ENCODE peak calls at places on chromosomes 13 and 19, in ten cellular contexts. M, C, Y, N, J, P, U, X, F and H are unnamed samples.

GRCh38 chr13:107808388-107808787 is 406.9 kb downstream of the LIG4 start:
- DNase-seq in U (no peak), N (no peak), X (no peak), Y (no peak), P (no peak), M (no peak), C (no peak), F (no peak), J (no peak), H (no peak)

GRCh38 chr19:6556480-6556879 is 25.7 kb downstream of the TNFSF9 start:
- DNase-seq in U (no peak), P (no peak), Y (no peak), X (no peak), M (no peak), F (no peak), N (no peak), C (no peak), J (no peak), H (peak)

GRCh38 chr13:67048084-67048792 is 181.9 kb downstream of the PCDH9 start:
- DNase-seq in X (no peak), U (no peak), J (no peak), N (no peak), P (no peak), Y (no peak), M (peak), F (peak), C (no peak), H (peak)

GRCh38 chr13:102141625-102142472 is 260.0 kb downstream of the FGF14 start:
- DNase-seq in Y (no peak), P (no peak), N (no peak), X (no peak), F (no peak), M (peak), C (no peak), U (no peak), J (no peak), H (no peak)

GRCh38 chr13:33723365-33723764 is 94.6 kb upstream of the RFC3 start:
- DNase-seq in Y (no peak), C (no peak), F (no peak), X (no peak), U (no peak), P (no peak), J (no peak), N (no peak), M (no peak), H (no peak)

GRCh38 chr13:97749174-97749573 is 204.3 kb upstream of the IPO5 start:
- DNase-seq in N (no peak), F (no peak), Y (no peak), X (no peak), C (no peak), M (no peak), J (no peak), U (no peak), P (no peak), H (peak)

GRCh38 chr13:108609353-108609752 is 20.1 kb upstream of the MYO16 start:
- DNase-seq in U (peak), P (peak), X (no peak), N (no peak), J (no peak), F (no peak), M (peak), C (no peak), Y (no peak), H (peak)

GRCh38 chr13:112341976-112342735 is 34.0 kb upstream of the SPACA7 start:
- DNase-seq in Y (no peak), U (no peak), P (no peak), X (no peak), M (no peak), J (no peak), C (no peak), N (no peak), F (no peak), H (no peak)

GRCh38 chr19:1264801-1265610 is 4.1 kb upstream of the CIRBP start:
- DNase-seq in F (no peak), M (peak), J (peak), Y (no peak), C (no peak), N (no peak), P (peak), X (no peak), U (no peak), H (peak)

GRCh38 chr19:14366529-14366928 is 14.7 kb upstream of the ADGRE5 start:
- DNase-seq in M (peak), N (no peak), Y (no peak), P (no peak), J (peak), C (peak), X (peak), F (peak), U (peak), H (peak)

GRCh38 chr19:22882797-22883196 is 50.7 kb downstream of the ZNF723 start:
- DNase-seq in J (no peak), N (no peak), C (peak), P (no peak), Y (peak), M (peak), U (peak), X (no peak), F (no peak), H (peak)

GRCh38 chr13:114111577-114111976 is 20.8 kb downstream of the RASA3 start:
- DNase-seq in F (no peak), X (no peak), C (no peak), M (peak), Y (no peak), U (no peak), N (no peak), P (no peak), J (no peak), H (no peak)

GRCh38 chr19:33295621-33296472 is 6.5 kb downstream of the CEBPA start:
- DNase-seq in P (no peak), Y (no peak), F (no peak), X (no peak), C (no peak), M (no peak), N (no peak), U (no peak), J (no peak), H (no peak)

GRCh38 chr13:95452376-95452775 is 100.1 kb upstream of the CLDN10 start:
- DNase-seq in N (no peak), Y (no peak), U (no peak), X (no peak), F (no peak), C (no peak), P (no peak), J (no peak), M (peak), H (no peak)

GRCh38 chr13:70723732-70724131 is 615.5 kb upstream of the KLHL1 start:
- DNase-seq in M (peak), U (peak), J (no peak), C (no peak), F (no peak), P (peak), X (no peak), Y (peak), N (no peak), H (no peak)

GRCh38 chr19:17424743-17425365 is 5.0 kb downstream of the MVB12A start:
- DNase-seq in M (peak), F (no peak), U (no peak), Y (peak), J (no peak), X (no peak), P (no peak), C (no peak), N (no peak), H (no peak)

GRCh38 chr13:102555914-102556553 is 40.8 kb upstream of the TPP2 start:
- DNase-seq in J (no peak), F (peak), U (peak), N (no peak), Y (no peak), C (peak), P (no peak), X (peak), M (peak), H (peak)

GRCh38 chr13:106916329-106916728 is 348.4 kb upstream of the ARGLU1 start:
- DNase-seq in X (no peak), U (no peak), Y (no peak), P (no peak), F (no peak), M (no peak), J (no peak), C (no peak), N (no peak), H (no peak)

GRCh38 chr19:35327642-35328041 is 1.3 kb upstream of the CD22 start:
- DNase-seq in F (no peak), X (no peak), N (no peak), Y (no peak), M (no peak), U (no peak), C (no peak), J (no peak), P (no peak), H (no peak)

GRCh38 chr19:782195-783043 is 14.8 kb upstream of the PTBP1 start:
- DNase-seq in U (no peak), M (peak), F (no peak), N (no peak), Y (no peak), C (no peak), X (no peak), J (no peak), P (no peak), H (no peak)

GRCh38 chr13:33633701-33634525 is 184.0 kb upstream of the RFC3 start:
- DNase-seq in P (no peak), N (peak), U (no peak), C (no peak), X (no peak), J (no peak), Y (no peak), M (peak), F (no peak), H (peak)

GRCh38 chr19:16919496-16919895 is 30.7 kb downstream of the F2RL3 start:
- DNase-seq in J (no peak), X (no peak), U (no peak), Y (no peak), M (no peak), F (no peak), P (no peak), N (no peak), C (no peak), H (no peak)

GRCh38 chr19:56097776-56098175 is 23.3 kb downstream of the ZNF787 start:
- DNase-seq in M (no peak), C (no peak), J (no peak), P (no peak), X (no peak), U (no peak), N (no peak), F (no peak), Y (no peak), H (no peak)

GRCh38 chr19:55685776-55686175 is 10.8 kb downstream of the EPN1 start:
- DNase-seq in N (no peak), F (no peak), M (no peak), P (no peak), Y (no peak), C (no peak), J (no peak), U (no peak), X (no peak), H (no peak)

GRCh38 chr13:22002893-22003292 is 332.0 kb downstream of the FGF9 start:
- DNase-seq in Y (no peak), X (no peak), C (no peak), P (no peak), J (no peak), F (no peak), N (no peak), M (no peak), U (no peak), H (no peak)

GRCh38 chr13:74102691-74103090 is 31.5 kb downstream of the KLF12 start:
- DNase-seq in P (no peak), C (no peak), M (no peak), J (no peak), U (no peak), Y (no peak), F (no peak), X (no peak), N (no peak), H (no peak)

GRCh38 chr19:57465680-57466381 is 8.9 kb upstream of the VN1R1 start:
- DNase-seq in N (no peak), M (no peak), F (no peak), U (peak), P (no peak), J (no peak), X (peak), Y (peak), C (peak), H (peak)

GRCh38 chr13:42532561-42533335 is 41.2 kb upstream of the TNFSF11 start:
- DNase-seq in P (no peak), F (no peak), C (no peak), U (no peak), Y (no peak), M (no peak), N (no peak), J (no peak), X (no peak), H (no peak)

GRCh38 chr19:413756-414420 is 4.9 kb upstream of the C2CD4C start:
- DNase-seq in U (no peak), F (no peak), C (no peak), P (no peak), Y (peak), M (no peak), X (no peak), J (peak), N (no peak), H (no peak)

GRCh38 chr19:35899547-35900214 is 659 bp downstream of the NFKBID start:
- DNase-seq in Y (peak), U (peak), C (peak), N (peak), P (peak), F (peak), J (peak), M (peak), X (peak), H (peak)

GRCh38 chr13:110231348-110232047 is 75.5 kb downstream of the COL4A1 start:
- DNase-seq in N (no peak), C (no peak), P (no peak), Y (no peak), J (no peak), F (no peak), U (no peak), X (no peak), M (no peak), H (peak)

GRCh38 chr13:97125051-97125809 is 96.9 kb upstream of the MBNL2 start:
- DNase-seq in Y (no peak), U (no peak), N (no peak), M (peak), P (peak), C (no peak), F (peak), J (peak), X (no peak), H (peak)

GRCh38 chr19:1254530-1255185 is 6.3 kb downstream of the MIDN start:
- DNase-seq in M (no peak), X (no peak), N (no peak), Y (no peak), U (no peak), P (no peak), F (no peak), J (peak), C (no peak), H (no peak)

GRCh38 chr19:55441692-55442321 is 1.3 kb downstream of the SHISA7 start:
- DNase-seq in M (no peak), C (no peak), N (no peak), J (no peak), Y (peak), F (no peak), P (no peak), U (no peak), X (no peak), H (no peak)

GRCh38 chr13:49021953-49022352 is 46.2 kb downstream of the FNDC3A start:
- DNase-seq in C (no peak), U (no peak), M (peak), P (no peak), X (no peak), Y (no peak), N (no peak), F (no peak), J (no peak), H (no peak)

GRCh38 chr13:45331981-45332830 is 8.8 kb downstream of the TPT1 start:
- DNase-seq in U (peak), J (no peak), F (no peak), Y (no peak), X (no peak), C (no peak), P (no peak), N (no peak), M (peak), H (peak)

GRCh38 chr13:42971670-42972355 is 20.2 kb downstream of the EPSTI1 start:
- DNase-seq in C (no peak), M (no peak), N (no peak), X (no peak), P (no peak), U (no peak), F (no peak), Y (no peak), J (no peak), H (no peak)

GRCh38 chr13:32657309-32657708 is 71.1 kb downstream of the PDS5B start:
- DNase-seq in F (no peak), C (no peak), Y (no peak), N (no peak), J (no peak), P (no peak), U (no peak), X (no peak), M (no peak), H (no peak)